ENCODE peak calls at places on chromosomes 6 and 20, in four cellular contexts. G, H, Z and B are unnamed samples.

GRCh38 chr6:43077981-43078411 is 1.9 kb downstream of the PTK7 start:
- DNase-seq in Z (no peak), H (no peak), G (no peak), B (no peak)

GRCh38 chr20:40978761-40979160 is 49.9 kb upstream of the TOP1 start:
- DNase-seq in G (no peak), H (no peak), Z (no peak), B (no peak)

GRCh38 chr6:13485923-13486557 is 1.4 kb downstream of the GFOD1 start:
- DNase-seq in H (no peak), Z (peak), G (peak), B (peak)

GRCh38 chr6:160069050-160069454 is 52.6 kb upstream of the SLC22A1 start:
- DNase-seq in Z (no peak), H (peak), G (no peak), B (no peak)

GRCh38 chr6:7106215-7106751 is 1.5 kb upstream of the RREB1 start:
- DNase-seq in Z (peak), G (no peak), H (no peak), B (peak)

GRCh38 chr6:107473660-107474059 is 14.3 kb upstream of the PDSS2 start:
- DNase-seq in G (no peak), H (no peak), Z (no peak), B (no peak)

GRCh38 chr6:99434702-99435530 is 9.8 kb upstream of the PNISR start:
- DNase-seq in Z (peak), H (no peak), G (peak), B (peak)

GRCh38 chr6:1315560-1316386 is 3.9 kb downstream of the FOXQ1 start:
- DNase-seq in Z (peak), H (no peak), G (no peak), B (no peak)

GRCh38 chr20:43653966-43654365 is 12.9 kb upstream of the MYBL2 start:
- DNase-seq in H (no peak), Z (no peak), G (no peak), B (no peak)

GRCh38 chr6:168301648-168302398 is 17.8 kb downstream of the DACT2 start:
- DNase-seq in H (no peak), G (no peak), Z (peak), B (no peak)

GRCh38 chr20:40251284-40251932 is 437.6 kb downstream of the MAFB start:
- DNase-seq in Z (peak), H (no peak), G (peak), B (peak)

GRCh38 chr6:1335367-1336037 is 23.6 kb downstream of the FOXQ1 start:
- DNase-seq in Z (peak), G (no peak), H (no peak), B (no peak)

GRCh38 chr6:66336171-66336570 is 629.1 kb upstream of the EYS start:
- DNase-seq in Z (no peak), H (no peak), G (no peak), B (no peak)

GRCh38 chr6:107230024-107230423 is 114.7 kb upstream of the BEND3 start:
- DNase-seq in G (no peak), H (no peak), Z (no peak), B (no peak)

GRCh38 chr20:46169245-46170171 is 51.4 kb downstream of the CD40 start:
- DNase-seq in Z (no peak), G (no peak), H (no peak), B (no peak)

GRCh38 chr6:33320315-33321181 is 3.0 kb upstream of the ZBTB22 start:
- DNase-seq in Z (no peak), H (no peak), G (no peak), B (no peak)

GRCh38 chr6:152221806-152222628 is 414.5 kb downstream of the ESR1 start:
- DNase-seq in G (no peak), H (no peak), Z (no peak), B (no peak)

GRCh38 chr6:579339-579738 is 77.6 kb downstream of the HUS1B start:
- DNase-seq in Z (peak), G (peak), H (no peak), B (peak)

GRCh38 chr6:53095716-53096115 is 30.5 kb downstream of the FBXO9 start:
- DNase-seq in G (no peak), Z (no peak), H (no peak), B (no peak)

GRCh38 chr20:41183831-41184230 is 46.5 kb downstream of the PLCG1 start:
- DNase-seq in Z (no peak), H (no peak), G (no peak), B (no peak)

GRCh38 chr20:40467014-40467413 is 222.0 kb downstream of the MAFB start:
- DNase-seq in H (no peak), Z (no peak), G (no peak), B (no peak)

GRCh38 chr20:44279228-44279627 is 31.8 kb downstream of the FITM2 start:
- DNase-seq in G (no peak), H (no peak), Z (no peak), B (no peak)

GRCh38 chr20:50992733-50993457 is 30.0 kb downstream of the KCNG1 start:
- DNase-seq in G (peak), H (peak), Z (peak), B (peak)

GRCh38 chr6:154345811-154346210 is 10.8 kb downstream of the IPCEF1 start:
- DNase-seq in Z (no peak), G (no peak), H (no peak), B (no peak)

GRCh38 chr6:157761331-157761921 is 61.6 kb upstream of the SNX9 start:
- DNase-seq in H (peak), G (no peak), Z (no peak), B (no peak)

GRCh38 chr20:23112595-23112994 is 26.5 kb upstream of the CD93 start:
- DNase-seq in H (no peak), Z (no peak), G (no peak), B (no peak)

GRCh38 chr6:14822012-14822553 is 423.8 kb upstream of the JARID2 start:
- DNase-seq in Z (no peak), G (no peak), H (no peak), B (no peak)

GRCh38 chr6:78770766-78771165 is 96.6 kb upstream of the IRAK1BP1 start:
- DNase-seq in Z (no peak), H (no peak), G (no peak), B (no peak)

GRCh38 chr6:112980676-112981075 is 633.5 kb downstream of the RFPL4B start:
- DNase-seq in Z (no peak), H (no peak), G (no peak), B (no peak)

DNA sequence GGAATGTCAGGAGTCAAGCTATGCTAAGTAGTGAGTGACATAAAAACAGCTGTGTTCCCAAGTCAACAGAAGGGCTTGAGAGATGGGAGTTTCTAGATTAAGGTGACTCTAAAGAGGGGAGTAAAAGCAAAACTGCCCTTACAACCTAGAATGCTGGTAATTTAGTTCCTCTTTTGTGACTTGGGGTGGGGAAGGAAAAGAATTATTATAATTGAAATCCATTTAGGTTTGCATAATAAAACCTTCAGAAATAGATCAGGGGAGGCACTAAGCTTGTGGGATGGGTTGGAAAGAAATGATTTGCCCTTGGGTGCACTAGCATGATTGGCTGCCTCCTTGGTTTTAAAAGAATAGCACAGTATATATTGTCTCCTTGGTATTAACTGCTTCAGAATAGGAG is 95.4 kb upstream of the VSTM2L start:
- DNase-seq in G (no peak), H (no peak), Z (no peak), B (no peak)
- TF ChIP-seq TARDBP in G (no peak), H (no peak), Z (no peak), B (no peak)

GRCh38 chr6:164227952-164228522 is 813.5 kb downstream of the QKI start:
- DNase-seq in Z (no peak), G (no peak), H (no peak), B (no peak)

GRCh38 chr6:164230259-164230658 is 815.7 kb downstream of the QKI start:
- DNase-seq in Z (no peak), G (no peak), H (no peak), B (no peak)

GRCh38 chr6:164230804-164231203 is 816.3 kb downstream of the QKI start:
- DNase-seq in G (no peak), Z (no peak), H (no peak), B (no peak)
- TF ChIP-seq TARDBP in G (no peak), Z (no peak), H (no peak), B (no peak)

GRCh38 chr20:18428490-18429173 is 38.2 kb downstream of the DZANK1 start:
- DNase-seq in Z (peak), H (no peak), G (peak), B (no peak)
- TF ChIP-seq TARDBP in Z (no peak), H (no peak), G (no peak), B (no peak)

GRCh38 chr6:73652637-73653570 is 888 bp downstream of the SLC17A5 start:
- DNase-seq in G (peak), H (peak), Z (peak), B (peak)

GRCh38 chr6:73655341-73655917 is 1.6 kb upstream of the SLC17A5 start:
- DNase-seq in G (no peak), Z (no peak), H (no peak), B (no peak)

GRCh38 chr6:73656501-73657145 is 2.8 kb upstream of the SLC17A5 start:
- DNase-seq in Z (no peak), H (no peak), G (no peak), B (no peak)

GRCh38 chr6:73653571-73654424 is at the start of gene SLC17A5:
- DNase-seq in H (peak), Z (peak), G (peak), B (peak)

GRCh38 chr6:73657201-73657600 is 3.4 kb upstream of the SLC17A5 start:
- DNase-seq in H (no peak), Z (no peak), G (no peak), B (peak)
- TF ChIP-seq TARDBP in H (no peak), Z (no peak), G (no peak), B (no peak)

GRCh38 chr6:31227143-31227542 is 44.7 kb downstream of the HLA-C start:
- DNase-seq in Z (no peak), G (no peak), H (no peak), B (no peak)
- TF ChIP-seq TARDBP in Z (no peak), G (no peak), H (no peak), B (no peak)

GRCh38 chr20:49851234-49851755 is 38.7 kb downstream of the SLC9A8 start:
- DNase-seq in H (no peak), Z (no peak), G (no peak), B (no peak)

GRCh38 chr20:49853640-49854039 is 41.0 kb downstream of the SLC9A8 start:
- DNase-seq in G (no peak), H (no peak), Z (no peak), B (no peak)

GRCh38 chr20:49852522-49853055 is 40.0 kb downstream of the SLC9A8 start:
- DNase-seq in G (no peak), Z (no peak), H (no peak), B (no peak)

GRCh38 chr20:49850463-49851233 is 38.0 kb downstream of the SLC9A8 start:
- DNase-seq in G (no peak), Z (no peak), H (no peak), B (no peak)

GRCh38 chr20:49851991-49852390 is 39.4 kb downstream of the SLC9A8 start:
- DNase-seq in H (no peak), G (no peak), Z (no peak), B (no peak)
- TF ChIP-seq TARDBP in H (no peak), G (no peak), Z (no peak), B (no peak)

DNA sequence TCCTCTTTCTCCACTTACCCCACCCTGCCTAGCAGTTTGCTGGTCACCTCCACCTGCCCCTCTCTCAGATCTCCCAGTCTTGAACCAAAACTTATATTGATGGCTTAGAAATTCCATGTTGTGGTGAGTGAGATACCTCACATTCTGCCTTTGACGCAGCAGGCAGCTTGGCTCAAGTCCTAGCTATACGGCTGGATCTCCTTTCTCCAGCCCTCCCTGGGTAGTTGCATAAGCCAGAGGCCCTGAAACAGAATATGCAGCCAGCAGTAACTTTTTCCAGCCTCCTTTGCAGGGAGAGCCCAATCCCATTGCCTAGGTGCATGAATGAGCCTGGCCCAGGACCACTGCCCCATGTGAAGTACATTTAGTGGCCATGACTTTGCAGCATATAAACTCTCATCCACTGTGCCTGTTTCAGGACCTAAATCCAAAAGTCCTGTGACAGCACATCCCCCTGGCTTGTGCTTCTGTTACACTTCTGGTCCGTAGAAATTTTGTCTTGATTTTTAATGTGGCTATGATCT is 202.2 kb upstream of the CDYL start:
- DNase-seq in G (no peak), Z (no peak), H (no peak), B (no peak)
- TF ChIP-seq TARDBP in G (no peak), Z (no peak), H (no peak), B (no peak)